ENCODE peak calls at places on chromosomes 5 and 9, in nine cellular contexts. F is PC-9, K is tibial artery, J is astrocyte of the spinal cord, L is A673, B is upper lobe of right lung, I is coronary artery, Q is BE2C, N is mammary epithelial cell. T is an unnamed sample.

GRCh38 chr9:69136781-69137180 is 37.3 kb upstream of the TJP2 start:
- DNase-seq in B (no peak), F (no peak), N (no peak), J (no peak), I (no peak), K (no peak), L (no peak), Q (no peak), T (no peak)

GRCh38 chr9:134295746-134296250 is 30.5 kb upstream of the RXRA start:
- DNase-seq in I (no peak), L (no peak), N (no peak), F (no peak), K (no peak), Q (no peak), B (no peak), J (no peak), T (no peak)

GRCh38 chr5:179257190-179257741 is 88.0 kb downstream of the ADAMTS2 start:
- DNase-seq in L (no peak), J (no peak), Q (no peak), F (no peak), N (no peak), B (peak), I (no peak), K (peak), T (no peak)

GRCh38 chr5:56876325-56876724 is 33.1 kb upstream of the SETD9 start:
- DNase-seq in B (no peak), J (no peak), K (no peak), Q (no peak), N (peak), I (no peak), L (no peak), F (no peak), T (no peak)

GRCh38 chr5:57575839-57576238 is 93.2 kb upstream of the ACTBL2 start:
- DNase-seq in K (no peak), L (no peak), N (no peak), J (no peak), F (no peak), Q (no peak), I (no peak), B (no peak), T (no peak)

GRCh38 chr9:110536802-110537201 is 42.7 kb downstream of the SVEP1 start:
- DNase-seq in Q (no peak), N (peak), J (peak), K (no peak), L (peak), I (no peak), B (no peak), F (no peak), T (no peak)

GRCh38 chr5:175264406-175264805 is 179.6 kb downstream of the DRD1 start:
- DNase-seq in Q (no peak), L (no peak), K (no peak), I (no peak), N (no peak), J (no peak), F (no peak), B (no peak), T (no peak)

GRCh38 chr9:121308765-121309164 is 40.8 kb downstream of the GSN start:
- DNase-seq in Q (no peak), L (no peak), J (no peak), K (peak), N (no peak), I (no peak), B (peak), F (no peak), T (no peak)

GRCh38 chr9:136803551-136804508 is 3.9 kb upstream of the RABL6 start:
- DNase-seq in F (no peak), L (no peak), Q (no peak), B (no peak), N (no peak), J (no peak), I (no peak), K (no peak), T (no peak)

GRCh38 chr5:37495668-37496067 is 116.5 kb downstream of the WDR70 start:
- DNase-seq in B (no peak), Q (no peak), L (peak), I (no peak), F (no peak), K (no peak), N (peak), J (peak), T (peak)

GRCh38 chr5:78896128-78896527 is 89.0 kb downstream of the ARSB start:
- DNase-seq in L (no peak), N (peak), Q (peak), F (no peak), I (no peak), K (no peak), J (peak), B (no peak), T (no peak)

GRCh38 chr5:154712518-154713437 is 42.4 kb upstream of the LARP1 start:
- DNase-seq in F (peak), I (no peak), L (no peak), N (peak), K (no peak), J (no peak), Q (no peak), B (peak), T (no peak)

GRCh38 chr5:168159425-168159824 is 132.0 kb upstream of the WWC1 start:
- DNase-seq in J (no peak), K (no peak), Q (no peak), B (no peak), N (no peak), F (no peak), L (peak), I (no peak), T (no peak)

GRCh38 chr5:168656633-168657032 is 77.5 kb upstream of the PANK3 start:
- DNase-seq in I (no peak), L (peak), B (no peak), K (no peak), Q (peak), J (no peak), F (no peak), N (peak), T (no peak)

GRCh38 chr9:6055213-6055612 is 39.8 kb upstream of the RANBP6 start:
- DNase-seq in Q (peak), K (no peak), I (no peak), N (peak), L (peak), J (peak), B (no peak), F (peak), T (peak)

GRCh38 chr9:13330396-13331004 is 51.0 kb upstream of the MPDZ start:
- DNase-seq in K (no peak), B (no peak), Q (peak), L (no peak), N (no peak), J (no peak), F (no peak), I (peak), T (no peak)

GRCh38 chr9:2336055-2336454 is 285.5 kb upstream of the VLDLR start:
- DNase-seq in I (no peak), K (no peak), J (peak), Q (peak), F (no peak), B (no peak), N (no peak), L (peak), T (no peak)

GRCh38 chr5:135214897-135215616 is 181.0 kb upstream of the PITX1 start:
- DNase-seq in F (no peak), B (peak), L (no peak), K (peak), I (peak), N (no peak), Q (no peak), J (no peak), T (no peak)

GRCh38 chr5:123696948-123697347 is 185.0 kb downstream of the CSNK1G3 start:
- DNase-seq in N (peak), K (peak), Q (no peak), J (no peak), L (peak), F (no peak), B (no peak), I (no peak), T (no peak)

GRCh38 chr5:119417891-119418781 is 34.2 kb upstream of the HSD17B4 start:
- DNase-seq in Q (no peak), B (no peak), K (no peak), N (peak), L (peak), J (peak), F (no peak), I (no peak), T (peak)

GRCh38 chr5:91332267-91333044 is 50.7 kb downstream of the ARRDC3 start:
- DNase-seq in I (no peak), J (peak), F (peak), L (no peak), K (no peak), Q (no peak), N (peak), B (no peak), T (peak)

GRCh38 chr5:66010476-66010875 is 84.1 kb downstream of the ERBIN start:
- DNase-seq in F (no peak), L (no peak), N (peak), B (no peak), K (no peak), I (no peak), J (no peak), Q (no peak), T (no peak)

GRCh38 chr5:151679421-151680155 is 7.1 kb downstream of the SPARC start:
- DNase-seq in J (no peak), L (no peak), Q (no peak), N (no peak), F (no peak), I (no peak), K (peak), B (no peak), T (no peak)

GRCh38 chr5:146048994-146049703 is 56.2 kb downstream of the PLAC8L1 start:
- DNase-seq in K (no peak), L (peak), Q (peak), B (no peak), J (peak), N (peak), F (peak), I (no peak), T (peak)

GRCh38 chr5:167631191-167631590 is 660.3 kb upstream of the WWC1 start:
- DNase-seq in I (no peak), N (no peak), B (no peak), L (no peak), F (no peak), J (no peak), Q (no peak), K (no peak), T (no peak)

GRCh38 chr5:172235132-172235780 is 41.3 kb downstream of the EFCAB9 start:
- DNase-seq in B (no peak), K (no peak), N (no peak), I (no peak), F (no peak), L (no peak), Q (no peak), J (peak), T (no peak)

GRCh38 chr5:146515473-146516150 is 378 bp downstream of the GPR151 start:
- DNase-seq in J (no peak), B (no peak), I (no peak), L (no peak), F (no peak), K (no peak), N (no peak), Q (no peak), T (no peak)

GRCh38 chr9:138067594-138068367 is 190.2 kb downstream of the CACNA1B start:
- DNase-seq in N (no peak), B (peak), J (no peak), K (no peak), I (peak), Q (no peak), L (no peak), F (no peak), T (no peak)

GRCh38 chr5:73303139-73304079 is 130.4 kb downstream of the TMEM174 start:
- DNase-seq in Q (peak), K (no peak), J (no peak), B (no peak), N (no peak), F (peak), I (no peak), L (no peak), T (no peak)

GRCh38 chr5:179559280-179560252 is 9.2 kb downstream of the RUFY1 start:
- DNase-seq in B (peak), F (peak), K (peak), J (peak), I (peak), L (peak), Q (peak), N (peak), T (peak)

GRCh38 chr5:52457808-52458207 is 329.9 kb upstream of the ITGA1 start:
- DNase-seq in L (no peak), B (no peak), J (no peak), F (no peak), Q (peak), I (no peak), K (no peak), N (no peak), T (no peak)

GRCh38 chr9:91852801-91853347 is 97.2 kb downstream of the ROR2 start:
- DNase-seq in K (no peak), I (no peak), Q (no peak), N (no peak), J (no peak), L (no peak), B (no peak), F (no peak), T (no peak)

GRCh38 chr9:20559236-20559896 is 62.9 kb downstream of the MLLT3 start:
- DNase-seq in L (no peak), K (no peak), Q (no peak), N (peak), J (no peak), F (no peak), B (no peak), I (no peak), T (no peak)

GRCh38 chr9:20561542-20561941 is 60.8 kb downstream of the MLLT3 start:
- DNase-seq in J (no peak), I (no peak), Q (no peak), N (no peak), K (no peak), F (no peak), L (no peak), B (no peak), T (no peak)

GRCh38 chr9:20557890-20558608 is 64.2 kb downstream of the MLLT3 start:
- DNase-seq in K (no peak), J (no peak), I (no peak), L (no peak), N (no peak), F (no peak), Q (no peak), B (no peak), T (no peak)

GRCh38 chr9:20557286-20557685 is 65.0 kb downstream of the MLLT3 start:
- DNase-seq in I (no peak), K (no peak), F (no peak), L (no peak), N (no peak), B (no peak), J (no peak), Q (no peak), T (no peak)

DNA sequence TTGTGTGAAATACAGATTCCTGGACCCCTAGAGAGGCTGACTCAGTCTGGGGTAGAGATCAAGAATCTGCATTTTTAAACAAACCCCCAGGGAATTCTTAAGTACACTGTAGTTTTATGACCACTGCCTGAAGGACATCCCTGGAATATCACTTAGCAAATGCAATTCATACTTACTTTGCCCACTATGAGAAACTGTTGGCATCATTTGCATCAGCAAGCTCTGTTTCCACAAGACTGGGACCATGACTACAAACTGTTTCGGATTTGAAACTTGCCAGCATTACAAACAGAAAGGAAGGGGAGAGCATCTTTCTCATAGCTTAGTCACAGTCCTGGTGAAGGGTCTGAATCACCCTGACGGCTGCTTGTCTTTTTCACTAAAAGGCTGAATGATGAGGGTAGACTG is 63.7 kb downstream of the MLLT3 start:
- DNase-seq in F (no peak), J (peak), Q (no peak), N (peak), B (no peak), I (no peak), L (peak), K (no peak), T (peak)
- H3K4me3 ChIP-seq in F (no peak), J (no peak), Q (no peak), N (no peak), B (no peak), I (no peak), L (no peak), K (no peak), T (no peak)

GRCh38 chr5:95892784-95893354 is 68.8 kb downstream of the ELL2 start:
- DNase-seq in L (peak), B (no peak), Q (peak), N (no peak), I (no peak), F (peak), K (no peak), J (peak), T (no peak)
- TF ChIP-seq CTCF in L (peak), B (peak), Q (peak), N (peak), I (no peak), F (peak), K (peak), J (peak), T (peak)

DNA sequence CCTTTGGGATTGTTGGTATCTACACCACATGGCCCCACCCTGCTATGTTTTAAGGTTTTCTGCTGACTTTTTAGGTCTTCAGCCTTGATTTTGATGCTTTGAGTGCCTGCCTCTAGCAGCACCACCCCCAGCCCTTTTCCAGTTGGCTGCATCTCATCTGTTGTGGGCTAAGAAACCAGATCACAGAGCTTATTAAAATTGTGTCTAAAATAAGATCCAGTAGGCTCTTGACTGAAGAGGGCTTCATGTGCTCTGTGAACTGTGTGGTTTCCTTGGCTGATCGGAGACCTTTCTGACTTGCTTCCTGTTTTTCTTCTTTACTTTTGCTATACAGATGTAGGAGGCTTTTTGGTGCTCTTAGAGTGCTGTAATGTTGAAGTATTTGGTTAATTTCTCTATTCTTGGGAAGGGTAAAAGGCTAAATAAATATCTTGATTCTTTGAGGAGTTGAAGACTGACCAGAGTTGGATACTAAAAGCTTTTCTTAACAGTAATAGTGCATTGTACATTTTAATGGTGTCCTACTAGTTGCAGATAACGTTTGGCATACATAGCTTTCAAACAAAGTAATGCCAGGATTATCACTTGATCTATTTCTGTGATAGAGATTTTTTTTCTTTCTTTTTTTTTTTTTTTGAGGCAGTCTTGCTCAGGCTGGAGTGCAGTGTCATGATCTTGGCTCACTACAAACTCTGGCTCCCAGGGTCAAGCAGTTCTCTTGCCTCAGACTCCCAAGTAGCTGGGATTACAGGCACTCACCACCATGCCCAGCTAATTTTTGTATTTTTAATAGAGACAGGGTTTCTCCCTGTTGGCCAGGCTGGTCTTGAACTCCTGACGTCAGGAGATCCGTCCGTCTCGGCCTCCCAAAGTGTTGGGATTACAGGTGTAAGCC is 4.5 kb downstream of the UBE2D2 start:
- DNase-seq in L (no peak), B (peak), I (no peak), J (peak), F (no peak), N (no peak), Q (no peak), K (no peak), T (peak)
- H3K4me3 ChIP-seq in L (no peak), B (no peak), I (peak), J (no peak), F (no peak), N (no peak), Q (no peak), K (no peak), T (peak)

GRCh38 chr9:4298255-4299005 is 1.4 kb downstream of the GLIS3 start:
- DNase-seq in B (peak), K (peak), N (peak), Q (no peak), J (peak), F (peak), L (peak), I (peak), T (no peak)
- TF ChIP-seq CTCF in B (no peak), K (no peak), N (no peak), Q (no peak), J (peak), F (no peak), L (no peak), I (no peak), T (no peak)